ENCODE peak calls at places on chromosomes 16 and 17, in four cellular contexts. One of them, this sample, is unnamed.

GRCh38 chr16:48447940-48448536 is 62.8 kb upstream of the SIAH1 start:
- DNase-seq in mesenchymal stem cell: no peak
- DNase-seq in H1: no peak
- DNase-seq in IMR-90: no peak
- DNase-seq in this sample: no peak

GRCh38 chr16:56848955-56849689 is 15.9 kb upstream of the SLC12A3 start:
- DNase-seq in mesenchymal stem cell: peak
- DNase-seq in IMR-90: peak
- DNase-seq in H1: no peak
- DNase-seq in this sample: no peak

GRCh38 chr17:63096426-63096825 is 130.4 kb downstream of the TANC2 start:
- DNase-seq in H1: no peak
- DNase-seq in IMR-90: peak
- DNase-seq in mesenchymal stem cell: peak
- DNase-seq in this sample: no peak

GRCh38 chr17:37088459-37088858 is 139.7 kb downstream of the AATF start:
- DNase-seq in mesenchymal stem cell: no peak
- DNase-seq in IMR-90: no peak
- DNase-seq in H1: no peak
- DNase-seq in this sample: no peak

GRCh38 chr16:2963074-2963610 is 933 bp upstream of the KREMEN2 start:
- DNase-seq in H1: no peak
- DNase-seq in IMR-90: no peak
- DNase-seq in mesenchymal stem cell: no peak
- DNase-seq in this sample: no peak

GRCh38 chr17:45127583-45128300 is 4.6 kb downstream of the PLCD3 start:
- DNase-seq in mesenchymal stem cell: peak
- DNase-seq in H1: no peak
- DNase-seq in IMR-90: peak
- DNase-seq in this sample: peak

GRCh38 chr16:48535831-48536599 is 74.0 kb downstream of the N4BP1 start:
- DNase-seq in mesenchymal stem cell: peak
- DNase-seq in IMR-90: peak
- DNase-seq in H1: no peak
- DNase-seq in this sample: no peak

GRCh38 chr17:31397256-31397939 is 5.9 kb downstream of the RAB11FIP4 start:
- DNase-seq in mesenchymal stem cell: no peak
- DNase-seq in IMR-90: no peak
- DNase-seq in H1: no peak
- DNase-seq in this sample: peak

GRCh38 chr17:50356892-50357510 is 11.1 kb downstream of the XYLT2 start:
- DNase-seq in H1: no peak
- DNase-seq in mesenchymal stem cell: no peak
- DNase-seq in IMR-90: no peak
- DNase-seq in this sample: no peak

DNA sequence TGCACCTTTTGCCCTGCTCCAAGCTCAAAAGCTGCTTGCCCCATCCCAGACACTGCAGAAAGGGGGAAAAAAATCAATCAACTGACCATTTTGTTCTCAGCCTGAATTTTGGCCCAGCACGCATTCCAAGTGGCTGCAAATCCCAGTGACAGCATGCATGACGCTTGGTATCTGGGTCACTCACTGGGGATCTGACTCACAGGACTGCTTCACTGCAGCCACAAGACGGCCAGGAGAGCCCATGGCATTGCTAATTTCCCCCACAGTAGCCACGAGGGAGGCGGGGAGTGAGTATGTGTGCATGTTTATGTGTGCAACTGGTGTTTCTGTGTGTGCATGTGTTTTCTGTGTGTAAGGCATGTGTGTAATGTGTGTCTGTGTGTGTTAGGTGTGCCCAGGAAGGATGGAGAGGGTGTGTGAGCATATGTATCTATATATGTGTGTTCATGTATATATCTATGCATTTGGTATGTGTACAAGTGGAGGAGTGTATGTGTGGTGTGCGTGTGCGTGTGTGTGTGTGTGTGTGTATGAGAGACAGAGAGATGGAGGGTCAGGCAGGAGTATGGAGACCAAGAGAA is 33.8 kb downstream of the SDK2 start:
- DNase-seq in IMR-90: no peak
- DNase-seq in H1: no peak
- DNase-seq in mesenchymal stem cell: no peak
- DNase-seq in this sample: peak
- H3K4ac ChIP-seq in IMR-90: no peak
- H3K4ac ChIP-seq in H1: no peak
- H3K4ac ChIP-seq in mesenchymal stem cell: no peak
- H3K4ac ChIP-seq in this sample: no peak

DNA sequence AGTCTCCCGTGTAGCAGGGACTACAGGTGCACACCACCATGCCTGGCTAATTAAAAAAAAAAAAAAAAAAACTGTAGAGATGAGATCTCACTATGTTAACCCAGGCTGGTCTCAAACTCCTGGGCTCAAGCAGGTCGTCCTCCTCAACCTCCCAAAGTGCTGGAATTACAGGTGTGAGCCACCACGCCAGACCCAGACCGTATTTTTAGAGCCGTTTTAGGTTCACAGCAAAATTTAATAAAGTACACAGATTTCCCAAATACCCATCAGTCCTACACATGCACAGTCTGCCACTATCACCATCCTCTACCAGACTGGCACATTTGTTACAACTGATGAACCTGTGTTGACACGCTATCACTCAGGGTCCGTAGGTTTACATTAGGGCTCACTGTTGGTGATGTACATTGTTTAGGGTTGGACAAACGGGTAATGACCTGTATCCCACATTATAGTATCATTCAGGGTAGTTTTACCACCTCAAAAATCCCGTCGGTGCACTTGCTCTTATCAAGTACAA is 10.4 kb downstream of the HS3ST3B1 start:
- DNase-seq in mesenchymal stem cell: no peak
- DNase-seq in H1: no peak
- DNase-seq in IMR-90: no peak
- DNase-seq in this sample: no peak
- H3K4ac ChIP-seq in mesenchymal stem cell: no peak
- H3K4ac ChIP-seq in H1: peak
- H3K4ac ChIP-seq in IMR-90: no peak
- H3K4ac ChIP-seq in this sample: no peak

DNA sequence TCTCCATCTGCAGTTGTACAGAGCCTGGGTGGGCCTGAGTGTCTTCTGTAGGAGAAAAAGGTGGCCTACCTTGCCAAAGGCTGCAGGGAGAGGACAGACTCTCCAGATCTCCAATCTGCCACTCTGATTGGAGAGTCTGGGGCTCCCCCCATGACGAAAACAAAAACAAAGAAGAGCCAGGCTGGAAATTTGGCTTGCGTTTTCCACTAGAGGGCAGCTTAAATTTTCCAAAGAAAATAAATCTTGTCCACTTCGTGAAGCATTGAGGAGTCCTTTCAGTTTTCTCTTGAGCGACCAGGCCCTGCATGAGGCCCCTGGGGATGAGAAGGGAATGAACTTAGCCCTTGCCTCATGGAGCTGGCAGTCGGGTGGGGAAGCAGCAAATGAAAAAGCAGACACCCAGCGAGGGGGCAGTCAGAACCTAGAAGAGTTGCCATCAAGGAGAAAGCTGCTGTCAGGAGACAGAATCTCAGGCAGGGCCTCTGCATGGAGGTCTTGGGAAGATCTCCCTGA is 8.2 kb upstream of the SHCBP1 start:
- DNase-seq in H1: no peak
- DNase-seq in mesenchymal stem cell: peak
- DNase-seq in IMR-90: peak
- DNase-seq in this sample: peak
- H3K4ac ChIP-seq in H1: no peak
- H3K4ac ChIP-seq in mesenchymal stem cell: peak
- H3K4ac ChIP-seq in IMR-90: peak
- H3K4ac ChIP-seq in this sample: no peak

GRCh38 chr16:66934138-66934838 is at the start of gene CIAO2B:
- DNase-seq in IMR-90: peak
- DNase-seq in mesenchymal stem cell: peak
- DNase-seq in H1: no peak
- DNase-seq in this sample: peak

GRCh38 chr16:66936889-66937554 is 1.7 kb downstream of the CES2 start:
- DNase-seq in IMR-90: no peak
- DNase-seq in mesenchymal stem cell: no peak
- DNase-seq in H1: no peak
- DNase-seq in this sample: no peak

GRCh38 chr16:66933776-66934137 is 445 bp downstream of the CIAO2B start:
- DNase-seq in H1: no peak
- DNase-seq in mesenchymal stem cell: no peak
- DNase-seq in IMR-90: peak
- DNase-seq in this sample: no peak

GRCh38 chr16:66936462-66936861 is 1.1 kb downstream of the CES2 start:
- DNase-seq in IMR-90: no peak
- DNase-seq in mesenchymal stem cell: no peak
- DNase-seq in H1: no peak
- DNase-seq in this sample: no peak

DNA sequence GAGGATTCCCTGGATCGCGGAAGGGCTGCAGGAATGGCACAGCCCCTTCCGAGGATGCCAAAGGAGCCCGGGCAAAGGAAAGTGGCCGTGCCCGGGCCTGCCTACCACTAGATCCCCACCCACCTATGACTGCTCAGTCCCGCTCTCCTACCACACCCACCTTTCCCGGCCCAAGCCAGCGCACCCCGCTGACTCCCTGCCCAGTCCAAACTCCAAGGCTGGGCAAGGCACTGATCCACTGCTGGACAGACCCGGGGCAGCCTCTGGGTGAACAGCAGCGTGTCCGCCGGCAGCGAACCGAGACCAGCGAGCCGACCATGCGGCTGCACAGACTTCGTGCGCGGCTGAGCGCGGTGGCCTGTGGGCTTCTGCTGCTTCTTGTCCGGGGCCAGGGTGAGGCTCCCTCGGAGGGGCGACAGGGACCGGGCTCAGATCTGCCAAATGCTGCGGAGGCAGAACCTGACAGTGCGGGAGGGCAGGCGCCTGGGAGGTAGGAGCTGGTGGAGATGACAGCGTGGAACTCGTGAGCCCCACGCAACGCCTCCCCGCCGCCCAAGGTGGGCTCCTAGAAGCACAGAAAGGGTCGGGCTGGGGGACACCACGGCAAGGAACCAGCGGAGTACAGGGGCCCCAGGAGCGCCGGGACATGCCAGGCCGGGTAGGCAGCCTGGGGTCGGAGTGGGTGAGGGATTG is at the start of gene CES2:
- DNase-seq in IMR-90: peak
- DNase-seq in H1: no peak
- DNase-seq in mesenchymal stem cell: peak
- DNase-seq in this sample: no peak
- H3K4ac ChIP-seq in IMR-90: peak
- H3K4ac ChIP-seq in H1: peak
- H3K4ac ChIP-seq in mesenchymal stem cell: peak
- H3K4ac ChIP-seq in this sample: no peak

DNA sequence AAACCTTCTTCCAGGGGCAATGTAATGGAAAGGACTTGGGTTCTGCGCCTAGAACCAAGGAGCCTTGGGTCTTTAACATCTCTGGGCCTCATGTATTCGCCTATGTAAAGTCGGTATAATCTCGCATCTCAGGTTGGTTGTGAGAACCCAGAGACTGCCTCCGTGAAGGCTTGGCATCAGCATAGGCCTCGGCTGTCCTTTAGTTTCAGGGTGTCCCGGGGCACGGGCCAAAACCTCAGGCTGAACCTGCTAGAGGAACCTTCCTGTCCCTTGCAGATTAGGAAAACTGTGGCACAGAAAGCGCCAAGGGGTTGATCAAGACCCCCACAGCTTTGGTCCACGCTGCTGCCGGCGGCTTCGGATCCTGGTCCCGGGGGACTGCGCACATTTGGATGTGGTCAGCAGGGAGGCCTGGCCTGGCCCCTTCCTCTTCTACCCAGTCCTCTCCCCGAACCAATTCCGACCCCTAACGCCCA is 772 bp upstream of the PHAF1 start:
- DNase-seq in mesenchymal stem cell: no peak
- DNase-seq in H1: no peak
- DNase-seq in IMR-90: no peak
- DNase-seq in this sample: no peak
- H3K4ac ChIP-seq in mesenchymal stem cell: peak
- H3K4ac ChIP-seq in H1: no peak
- H3K4ac ChIP-seq in IMR-90: peak
- H3K4ac ChIP-seq in this sample: no peak

DNA sequence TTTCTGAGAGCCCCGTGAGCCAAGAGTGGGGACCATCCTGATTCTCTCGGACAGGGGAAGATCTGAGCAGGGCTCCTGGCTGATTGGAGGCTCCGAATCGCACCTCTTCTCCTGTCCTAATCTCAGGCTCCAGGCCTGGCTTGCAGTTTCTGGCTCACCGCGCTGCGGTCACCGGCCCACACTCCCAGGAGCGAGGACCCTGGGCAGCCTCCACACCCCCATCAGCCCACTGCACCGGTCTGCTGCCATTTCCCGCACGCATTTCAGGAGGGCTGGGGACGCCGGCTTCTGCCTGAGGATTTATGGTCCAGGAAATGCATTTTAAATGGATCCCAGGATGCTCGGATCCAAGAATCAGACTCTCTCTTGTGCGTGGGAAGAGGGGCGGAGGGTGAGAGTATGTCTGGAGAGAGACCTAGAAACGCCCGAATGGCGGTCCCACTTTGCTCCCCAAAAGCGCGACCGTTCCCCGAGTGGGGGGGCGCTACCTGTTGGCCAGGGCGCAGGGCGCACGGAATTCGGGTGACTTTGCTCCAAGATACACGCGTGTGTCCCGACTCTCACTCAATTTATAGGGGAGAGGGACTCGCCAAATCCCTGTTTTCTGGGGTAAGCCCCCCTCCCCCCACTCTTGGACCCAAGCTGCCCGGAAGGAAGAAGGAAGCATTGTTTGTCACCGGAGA is 845 bp upstream of the JPH3 start:
- DNase-seq in mesenchymal stem cell: no peak
- DNase-seq in IMR-90: no peak
- DNase-seq in H1: no peak
- DNase-seq in this sample: no peak
- H3K4ac ChIP-seq in mesenchymal stem cell: no peak
- H3K4ac ChIP-seq in IMR-90: no peak
- H3K4ac ChIP-seq in H1: peak
- H3K4ac ChIP-seq in this sample: no peak

GRCh38 chr16:58392215-58393137 is at the start of gene GINS3:
- DNase-seq in H1: peak
- DNase-seq in IMR-90: peak
- DNase-seq in mesenchymal stem cell: peak
- DNase-seq in this sample: peak
- H3K4ac ChIP-seq in H1: no peak
- H3K4ac ChIP-seq in IMR-90: peak
- H3K4ac ChIP-seq in mesenchymal stem cell: no peak
- H3K4ac ChIP-seq in this sample: no peak

GRCh38 chr17:74777884-74778490 is 1.8 kb upstream of the NAT9 start:
- DNase-seq in IMR-90: no peak
- DNase-seq in H1: no peak
- DNase-seq in mesenchymal stem cell: peak
- DNase-seq in this sample: no peak

GRCh38 chr17:74776990-74777389 is 845 bp upstream of the NAT9 start:
- DNase-seq in IMR-90: no peak
- DNase-seq in H1: no peak
- DNase-seq in mesenchymal stem cell: no peak
- DNase-seq in this sample: no peak

GRCh38 chr17:74775409-74776043 is 619 bp downstream of the NAT9 start:
- DNase-seq in mesenchymal stem cell: no peak
- DNase-seq in H1: no peak
- DNase-seq in IMR-90: no peak
- DNase-seq in this sample: no peak

GRCh38 chr17:74773871-74774286 is 2.3 kb downstream of the NAT9 start:
- DNase-seq in mesenchymal stem cell: peak
- DNase-seq in IMR-90: peak
- DNase-seq in H1: no peak
- DNase-seq in this sample: no peak

GRCh38 chr17:74776044-74776962 is at the start of gene NAT9:
- DNase-seq in H1: peak
- DNase-seq in mesenchymal stem cell: peak
- DNase-seq in IMR-90: peak
- DNase-seq in this sample: peak
- H3K4ac ChIP-seq in H1: peak
- H3K4ac ChIP-seq in mesenchymal stem cell: no peak
- H3K4ac ChIP-seq in IMR-90: peak
- H3K4ac ChIP-seq in this sample: no peak

GRCh38 chr17:7034955-7035590 is 742 bp upstream of the SLC16A13 start:
- DNase-seq in H1: no peak
- DNase-seq in mesenchymal stem cell: no peak
- DNase-seq in IMR-90: no peak
- DNase-seq in this sample: no peak
- H3K4ac ChIP-seq in H1: no peak
- H3K4ac ChIP-seq in mesenchymal stem cell: peak
- H3K4ac ChIP-seq in IMR-90: peak
- H3K4ac ChIP-seq in this sample: no peak